ENCODE peak calls at places on chromosomes 11 and 22, in nine cellular contexts. G is fibroblast of lung; Z is effector memory CD4-positive, alpha-beta T cell; Q is kidney; M is left ventricle myocardium inferior; V is mammary epithelial cell; F is testis; T is HL-60; H is RWPE1. P is an unnamed sample.

GRCh38 chr22:20563464-20563906 is 56.1 kb downstream of the MED15 start:
- DNase-seq in G (no peak), Z (no peak), Q (no peak), M (no peak), V (no peak), F (no peak), T (no peak), H (no peak), P (no peak)

GRCh38 chr11:43574949-43575915 is 105.3 kb upstream of the HSD17B12 start:
- DNase-seq in G (peak; percentile 61), Z (no peak), Q (peak; percentile 64), M (peak; percentile 21), V (no peak), F (peak; percentile 85), T (no peak), H (no peak), P (no peak)

GRCh38 chr22:32985899-32986772 is 72.0 kb downstream of the SYN3 start:
- DNase-seq in G (peak; percentile 82), Z (no peak), Q (no peak), M (peak; percentile 51), V (peak; percentile 75), F (peak; percentile 87), T (peak; percentile 64), H (peak; percentile 59), P (peak; percentile 51)

GRCh38 chr11:56748597-56748996 is at the start of gene OR9G4:
- DNase-seq in G (no peak), Z (no peak), Q (no peak), M (no peak), V (no peak), F (no peak), T (no peak), H (no peak), P (no peak)

GRCh38 chr22:17117890-17118289 is 3.3 kb downstream of the TMEM121B start:
- DNase-seq in G (no peak), Z (no peak), Q (no peak), M (no peak), V (no peak), F (no peak), T (peak; percentile 33), H (no peak), P (no peak)

GRCh38 chr22:37880668-37881440 is 25.2 kb upstream of the MICALL1 start:
- DNase-seq in G (peak; percentile 63), Z (no peak), Q (peak; percentile 12), M (no peak), V (peak; percentile 37), F (peak; percentile 87), T (no peak), H (no peak), P (peak; percentile 47)

GRCh38 chr22:50601669-50602337 is 1.2 kb downstream of the MAPK8IP2 start:
- DNase-seq in G (no peak), Z (no peak), Q (peak; percentile 48), M (no peak), V (no peak), F (no peak), T (no peak), H (no peak), P (no peak)

GRCh38 chr22:20065896-20066616 is 14.0 kb upstream of the DGCR8 start:
- DNase-seq in G (no peak), Z (no peak), Q (no peak), M (no peak), V (no peak), F (no peak), T (no peak), H (no peak), P (no peak)

GRCh38 chr22:39429916-39430575 is 26.8 kb upstream of the MGAT3 start:
- DNase-seq in G (no peak), Z (no peak), Q (no peak), M (no peak), V (no peak), F (no peak), T (no peak), H (no peak), P (no peak)

GRCh38 chr22:39432361-39432811 is 24.4 kb upstream of the MGAT3 start:
- DNase-seq in G (no peak), Z (no peak), Q (peak; percentile 68), M (no peak), V (no peak), F (no peak), T (no peak), H (no peak), P (no peak)

GRCh38 chr22:39430576-39431150 is 26.1 kb upstream of the MGAT3 start:
- DNase-seq in G (no peak), Z (no peak), Q (no peak), M (no peak), V (no peak), F (no peak), T (no peak), H (no peak), P (no peak)

GRCh38 chr22:39431821-39432251 is 25.0 kb upstream of the MGAT3 start:
- DNase-seq in G (peak; percentile 24), Z (no peak), Q (peak; percentile 85), M (peak; percentile 54), V (no peak), F (no peak), T (no peak), H (no peak), P (no peak)

GRCh38 chr22:39431216-39431801 is 25.5 kb upstream of the MGAT3 start:
- DNase-seq in G (no peak), Z (no peak), Q (peak; percentile 53), M (no peak), V (no peak), F (no peak), T (no peak), H (no peak), P (no peak)
- H3K27ac ChIP-seq in G (peak overlapping the region; percentile 56), Z (no peak overlapping the region), Q (peak overlapping the region; percentile 85), M (peak overlapping the region; percentile 94), V (no peak overlapping the region), F (peak overlapping the region; percentile 53), T (no peak overlapping the region), H (peak overlapping the region; percentile 31), P (peak overlapping the region; percentile 91)

GRCh38 chr11:118008271-118008903 is 22.2 kb downstream of the IL10RA start:
- DNase-seq in G (no peak), Z (no peak), Q (no peak), M (no peak), V (no peak), F (no peak), T (peak; percentile 72), H (no peak), P (no peak)

GRCh38 chr11:118012083-118012669 is 26.0 kb downstream of the IL10RA start:
- DNase-seq in G (no peak), Z (no peak), Q (no peak), M (no peak), V (peak; percentile 81), F (peak; percentile 24), T (peak; percentile 89), H (peak; percentile 64), P (no peak)

GRCh38 chr11:118010738-118011461 is 24.7 kb downstream of the IL10RA start:
- DNase-seq in G (no peak), Z (no peak), Q (no peak), M (peak; percentile 56), V (no peak), F (peak; percentile 56), T (peak; percentile 89), H (no peak), P (peak; percentile 36)

GRCh38 chr11:118007040-118007439 is 20.8 kb downstream of the IL10RA start:
- DNase-seq in G (no peak), Z (no peak), Q (no peak), M (no peak), V (no peak), F (no peak), T (no peak), H (no peak), P (no peak)

DNA sequence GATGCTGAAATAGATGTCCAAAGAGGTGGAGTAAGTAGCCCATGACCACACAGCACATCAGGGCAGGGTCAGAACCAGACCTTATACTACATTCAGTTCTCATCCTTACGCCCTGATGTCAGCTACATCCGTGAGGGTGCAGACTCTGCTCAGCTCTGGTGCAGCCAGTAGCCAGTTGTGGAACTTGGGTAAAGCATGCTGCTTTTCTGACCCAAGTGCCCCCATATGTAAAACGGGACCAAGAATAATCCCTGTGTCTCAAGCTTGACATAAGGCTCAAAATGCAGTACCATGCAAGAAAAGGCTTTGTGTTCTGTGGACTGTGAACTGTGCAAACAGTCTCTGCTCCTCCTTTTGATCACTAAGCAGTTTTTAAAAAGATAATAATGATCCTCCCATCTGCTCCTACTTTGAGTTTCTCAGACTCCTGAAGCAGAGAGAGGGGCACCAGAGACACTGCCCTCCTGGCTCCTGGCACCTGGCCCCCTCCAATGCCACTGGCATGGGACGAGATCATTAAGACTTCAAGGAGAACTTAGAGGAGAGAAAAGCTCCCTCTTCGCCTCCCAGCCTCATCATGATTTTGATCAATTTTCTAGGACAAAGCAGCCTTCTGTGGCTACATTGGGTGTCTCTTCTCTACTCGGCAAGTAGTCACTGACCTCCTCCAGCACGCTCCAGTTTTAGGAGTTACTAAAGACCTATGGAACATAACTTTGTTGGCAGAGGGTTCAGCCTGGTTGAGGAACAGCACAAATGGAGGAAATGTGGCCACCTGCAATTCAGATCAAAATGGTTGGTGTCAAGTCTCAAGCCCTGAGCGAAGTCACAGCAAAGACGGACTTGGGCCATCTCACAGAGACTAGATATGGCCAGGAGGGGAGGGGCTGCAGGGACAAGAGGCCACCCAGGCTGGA is 23.9 kb downstream of the IL10RA start:
- DNase-seq in G (no peak), Z (no peak), Q (no peak), M (no peak), V (no peak), F (no peak), T (no peak), H (no peak), P (no peak)
- H3K27ac ChIP-seq in G (no peak overlapping the region), Z (peak overlapping the region; percentile 31), Q (no peak overlapping the region), M (peak overlapping the region; percentile 52), V (no peak overlapping the region), F (no peak overlapping the region), T (peak overlapping the region; percentile 58), H (no peak overlapping the region), P (peak overlapping the region; percentile 70)

DNA sequence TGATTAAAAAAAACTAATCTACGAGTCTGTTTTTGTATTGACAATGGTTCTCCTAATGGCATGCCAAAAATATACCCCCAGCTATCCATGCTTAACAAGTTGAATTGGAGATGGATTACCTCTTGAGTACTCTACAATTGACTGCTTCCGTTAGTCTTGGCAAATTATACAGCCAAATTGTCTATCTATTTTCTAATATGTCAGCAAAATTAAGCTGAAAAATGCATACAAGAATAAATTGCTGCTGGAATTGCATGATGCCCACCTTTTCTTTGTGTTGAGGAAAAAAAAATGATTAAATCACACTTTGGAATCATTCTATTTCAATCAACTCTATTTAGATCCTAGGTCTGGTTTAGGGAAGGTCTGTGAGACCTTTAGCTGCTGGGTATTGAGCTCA is 91.8 kb downstream of the FAT3 start:
- DNase-seq in G (no peak), Z (no peak), Q (no peak), M (no peak), V (no peak), F (no peak), T (no peak), H (no peak), P (no peak)
- H3K27ac ChIP-seq in G (no peak overlapping the region), Z (no peak overlapping the region), Q (no peak overlapping the region), M (no peak overlapping the region), V (no peak overlapping the region), F (no peak overlapping the region), T (no peak overlapping the region), H (no peak overlapping the region), P (no peak overlapping the region)

GRCh38 chr11:62923634-62924411 is 2.7 kb upstream of the CHRM1 start:
- DNase-seq in G (no peak), Z (no peak), Q (peak; percentile 71), M (no peak), V (no peak), F (no peak), T (no peak), H (no peak), P (no peak)

GRCh38 chr11:62921573-62922188 is 518 bp upstream of the CHRM1 start:
- DNase-seq in G (no peak), Z (no peak), Q (no peak), M (no peak), V (no peak), F (no peak), T (no peak), H (peak; percentile 77), P (no peak)

GRCh38 chr11:62922653-62923371 is 1.6 kb upstream of the CHRM1 start:
- DNase-seq in G (no peak), Z (no peak), Q (peak; percentile 73), M (no peak), V (no peak), F (no peak), T (peak; percentile 6), H (no peak), P (no peak)

GRCh38 chr11:62921201-62921572 is at the start of gene CHRM1:
- DNase-seq in G (no peak), Z (no peak), Q (no peak), M (no peak), V (no peak), F (no peak), T (no peak), H (no peak), P (no peak)

DNA sequence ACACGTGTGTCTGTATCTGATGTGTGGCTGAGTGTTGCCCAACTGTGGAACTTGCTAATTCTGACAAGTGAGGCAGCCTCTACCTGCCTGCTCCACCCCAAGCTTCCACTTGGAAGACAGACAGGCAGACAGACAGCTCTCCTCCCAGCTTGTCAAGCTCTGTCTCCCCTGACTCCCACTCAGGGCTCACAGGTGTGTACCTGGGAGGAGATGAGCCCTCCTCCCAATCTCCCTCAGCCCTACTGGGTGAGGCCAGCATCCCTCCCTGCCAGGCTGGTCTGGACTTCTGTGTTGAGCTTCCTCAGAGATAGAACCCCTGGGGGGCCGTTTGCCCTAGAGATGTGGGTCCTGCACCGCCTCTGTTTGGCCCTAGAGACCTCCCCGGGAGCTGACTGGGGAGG is 1.0 kb upstream of the CHRM1 start:
- DNase-seq in G (no peak), Z (no peak), Q (no peak), M (no peak), V (no peak), F (no peak), T (no peak), H (no peak), P (no peak)
- H3K27ac ChIP-seq in G (no peak overlapping the region), Z (no peak overlapping the region), Q (no peak overlapping the region), M (no peak overlapping the region), V (no peak overlapping the region), F (no peak overlapping the region), T (no peak overlapping the region), H (peak overlapping the region; percentile 47), P (no peak overlapping the region)